ENCODE peak calls at places on chromosomes 12 and 14, in ten cellular contexts. F is kidney epithelial cell; I is ACHN; M is amniotic stem cell; E is A549; A is Caki2; Y is stimulated activated CD4-positive, alpha-beta T cell treated with anti-CD3 and anti-CD28 coated beads, Interleukin-4, amount 100 ng/mL, for 48 hours; X is bronchial epithelial cell; O is activated naive CD4-positive, alpha-beta T cell treated with Interleukin-2 at 50 U/mL for 16 hours; G is prostate gland. T is an unnamed sample.

GRCh38 chr12:91332305-91332704 is 149.7 kb upstream of the DCN start:
- DNase-seq in F (no peak), I (peak), M (no peak), E (no peak), A (no peak), Y (no peak), X (no peak), O (no peak), G (no peak), T (no peak)

GRCh38 chr14:104950021-104950420 is 25.3 kb downstream of the PLD4 start:
- DNase-seq in F (no peak), I (no peak), M (no peak), E (no peak), A (no peak), Y (no peak), X (no peak), O (no peak), G (no peak), T (peak)

GRCh38 chr12:67698711-67699603 is 50.4 kb downstream of the DYRK2 start:
- DNase-seq in F (no peak), I (no peak), M (peak), E (no peak), A (no peak), Y (peak), X (peak), O (peak), G (no peak), T (no peak)

GRCh38 chr12:79482323-79482722 is 208.4 kb downstream of the PAWR start:
- DNase-seq in F (no peak), I (no peak), M (no peak), E (no peak), A (no peak), Y (no peak), X (no peak), O (no peak), G (no peak), T (no peak)

GRCh38 chr12:18629916-18630315 is 107.9 kb downstream of the PLCZ1 start:
- DNase-seq in F (no peak), I (no peak), M (no peak), E (no peak), A (peak), Y (no peak), X (peak), O (no peak), G (no peak), T (no peak)

GRCh38 chr14:81386379-81386778 is 13.7 kb downstream of the STON2 start:
- DNase-seq in F (no peak), I (no peak), M (no peak), E (no peak), A (no peak), Y (no peak), X (no peak), O (no peak), G (no peak), T (no peak)

GRCh38 chr14:68781161-68782021 is 11.5 kb downstream of the ZFP36L1 start:
- DNase-seq in F (no peak), I (no peak), M (no peak), E (no peak), A (no peak), Y (no peak), X (no peak), O (peak), G (no peak), T (peak)

GRCh38 chr14:80521456-80521855 is 310.2 kb upstream of the DIO2 start:
- DNase-seq in F (no peak), I (no peak), M (no peak), E (no peak), A (no peak), Y (no peak), X (no peak), O (no peak), G (no peak), T (no peak)

GRCh38 chr14:106372870-106373657 is 846.7 kb downstream of the TMEM121 start:
- DNase-seq in F (no peak), I (peak), M (no peak), E (peak), A (peak), Y (peak), X (no peak), O (peak), G (peak), T (peak)

GRCh38 chr12:52710744-52711143 is 7.4 kb upstream of the KRT77 start:
- DNase-seq in F (no peak), I (no peak), M (no peak), E (no peak), A (no peak), Y (no peak), X (no peak), O (no peak), G (no peak), T (no peak)

GRCh38 chr14:22837750-22838538 is 1.6 kb downstream of the MMP14 start:
- DNase-seq in F (no peak), I (no peak), M (no peak), E (no peak), A (no peak), Y (no peak), X (peak), O (no peak), G (peak), T (peak)

GRCh38 chr14:96083667-96084320 is 44.6 kb downstream of the C14orf132 start:
- DNase-seq in F (no peak), I (no peak), M (no peak), E (no peak), A (no peak), Y (no peak), X (peak), O (no peak), G (no peak), T (no peak)

GRCh38 chr12:27970391-27970980 is 2.0 kb downstream of the PTHLH start:
- DNase-seq in F (no peak), I (peak), M (no peak), E (peak), A (peak), Y (no peak), X (no peak), O (no peak), G (no peak), T (peak)

GRCh38 chr12:130474599-130474998 is 136.9 kb downstream of the PIWIL1 start:
- DNase-seq in F (no peak), I (no peak), M (no peak), E (no peak), A (no peak), Y (no peak), X (no peak), O (no peak), G (no peak), T (no peak)

GRCh38 chr14:64147126-64147790 is 146.9 kb downstream of the ESR2 start:
- DNase-seq in F (no peak), I (no peak), M (no peak), E (no peak), A (no peak), Y (no peak), X (no peak), O (no peak), G (no peak), T (no peak)

GRCh38 chr12:126385785-126386184 is 1320.5 kb downstream of the AACS start:
- DNase-seq in F (no peak), I (no peak), M (no peak), E (no peak), A (no peak), Y (no peak), X (no peak), O (no peak), G (no peak), T (no peak)

GRCh38 chr12:104055686-104056388 is 5.8 kb upstream of the GLT8D2 start:
- DNase-seq in F (no peak), I (no peak), M (no peak), E (no peak), A (no peak), Y (no peak), X (no peak), O (no peak), G (no peak), T (peak)

GRCh38 chr12:124993568-124994434 is at the start of gene BRI3BP:
- DNase-seq in F (no peak), I (peak), M (no peak), E (peak), A (peak), Y (peak), X (peak), O (peak), G (peak), T (peak)

GRCh38 chr12:106303202-106303820 is 778 bp downstream of the TCP11L2 start:
- DNase-seq in F (no peak), I (peak), M (peak), E (peak), A (peak), Y (peak), X (peak), O (peak), G (peak), T (peak)

GRCh38 chr12:132523576-132524331 is 33.8 kb downstream of the FBRSL1 start:
- DNase-seq in F (no peak), I (peak), M (peak), E (peak), A (peak), Y (peak), X (peak), O (peak), G (peak), T (peak)

GRCh38 chr12:83404521-83404920 is 717.8 kb downstream of the TMTC2 start:
- DNase-seq in F (no peak), I (no peak), M (no peak), E (no peak), A (no peak), Y (no peak), X (no peak), O (no peak), G (no peak), T (no peak)

GRCh38 chr12:95838125-95838524 is 20.6 kb upstream of the SNRPF start:
- DNase-seq in F (no peak), I (peak), M (no peak), E (peak), A (no peak), Y (no peak), X (peak), O (no peak), G (peak), T (peak)

GRCh38 chr14:82720931-82721330 is 1187.3 kb upstream of the SEL1L start:
- DNase-seq in F (no peak), I (no peak), M (no peak), E (no peak), A (no peak), Y (no peak), X (no peak), O (no peak), G (peak), T (no peak)

GRCh38 chr12:131177599-131177998 is 223.9 kb downstream of the ADGRD1 start:
- DNase-seq in F (no peak), I (no peak), M (no peak), E (no peak), A (no peak), Y (no peak), X (no peak), O (no peak), G (no peak), T (no peak)

GRCh38 chr14:49692191-49692757 is 646 bp upstream of the KLHDC1 start:
- DNase-seq in F (no peak), I (peak), M (no peak), E (no peak), A (no peak), Y (no peak), X (peak), O (no peak), G (no peak), T (no peak)

GRCh38 chr12:46650688-46651087 is 175.1 kb downstream of the SLC38A4 start:
- DNase-seq in F (no peak), I (no peak), M (no peak), E (no peak), A (no peak), Y (no peak), X (no peak), O (no peak), G (no peak), T (no peak)

GRCh38 chr12:85872497-85873091 is 1.5 kb upstream of the NTS start:
- DNase-seq in F (peak), I (peak), M (peak), E (peak), A (peak), Y (no peak), X (peak), O (no peak), G (no peak), T (no peak)

GRCh38 chr12:116248433-116248832 is 29.1 kb downstream of the MED13L start:
- DNase-seq in F (no peak), I (no peak), M (no peak), E (no peak), A (no peak), Y (no peak), X (no peak), O (no peak), G (no peak), T (no peak)

GRCh38 chr12:125140918-125141573 is 75.8 kb downstream of the AACS start:
- DNase-seq in F (peak), I (peak), M (peak), E (peak), A (no peak), Y (no peak), X (peak), O (no peak), G (no peak), T (no peak)

GRCh38 chr12:6426882-6427671 is 17.7 kb upstream of the CD27 start:
- DNase-seq in F (peak), I (no peak), M (no peak), E (no peak), A (peak), Y (peak), X (no peak), O (peak), G (no peak), T (no peak)

GRCh38 chr12:95633049-95633545 is 81.8 kb upstream of the USP44 start:
- DNase-seq in F (peak), I (peak), M (peak), E (peak), A (peak), Y (peak), X (peak), O (no peak), G (peak), T (no peak)

T was measured in psoas muscle.